ENCODE peak calls at places on chromosomes 12 and 14, in seven cellular contexts. V is NAMALWA; T is NCI-H2171; Y is choroid plexus epithelial cell; J is GM20000; F is activated naive CD4-positive, alpha-beta T cell treated with anti-CD3 and anti-CD28 coated beads for 36 hours; S is NCI-H460. N is an unnamed sample.
A peak's percentile ranks its signal among the peaks of the same experiment; 100 is the strongest.

GRCh38 chr14:94129758-94130414 is 482 bp upstream of the IFI27L2 start:
- DNase-seq in J (peak; percentile 33), V (peak; percentile 74), S (peak; percentile 40), Y (peak; percentile 61), F (peak; percentile 56), T (peak; percentile 68), N (peak; percentile 93)

GRCh38 chr12:63317880-63318279 is 166.9 kb upstream of the AVPR1A start:
- DNase-seq in T (no peak), S (no peak), Y (no peak), J (no peak), V (no peak), F (no peak), N (no peak)

GRCh38 chr12:128178551-128178950 is 88.4 kb upstream of the TMEM132C start:
- DNase-seq in S (no peak), F (no peak), Y (no peak), T (no peak), V (no peak), J (no peak), N (no peak)

GRCh38 chr14:51933191-51933590 is 56.2 kb upstream of the RTRAF start:
- DNase-seq in T (no peak), F (no peak), J (no peak), S (no peak), Y (no peak), V (no peak), N (no peak)

GRCh38 chr12:120224304-120225199 is 23.6 kb upstream of the RPLP0 start:
- DNase-seq in Y (peak; percentile 39), J (no peak), F (no peak), V (no peak), S (peak; percentile 35), T (peak; percentile 79), N (peak; percentile 36)

GRCh38 chr12:70048521-70049245 is 194.6 kb upstream of the CNOT2 start:
- DNase-seq in Y (no peak), F (no peak), T (no peak), S (no peak), J (no peak), V (no peak), N (no peak)

GRCh38 chr12:71771069-71771468 is 16.4 kb downstream of the RAB21 start:
- DNase-seq in T (no peak), S (no peak), V (no peak), F (no peak), J (no peak), Y (peak; percentile 29), N (no peak)

GRCh38 chr12:102957339-102958050 is at the start of gene ASCL1:
- DNase-seq in J (peak; percentile 75), V (no peak), F (no peak), S (no peak), Y (peak; percentile 34), T (peak; percentile 50), N (peak; percentile 17)

GRCh38 chr14:93748208-93749080 is 39.8 kb downstream of the PRIMA1 start:
- DNase-seq in T (no peak), V (no peak), J (no peak), F (no peak), S (no peak), Y (no peak), N (peak; percentile 45)

GRCh38 chr12:100717733-100718067 is 76.9 kb upstream of the ANO4 start:
- DNase-seq in Y (no peak), F (no peak), S (no peak), V (no peak), J (no peak), T (no peak), N (no peak)

GRCh38 chr14:99820702-99821331 is 27.6 kb downstream of the EML1 start:
- DNase-seq in T (no peak), V (peak; percentile 59), Y (no peak), J (no peak), F (no peak), S (no peak), N (no peak)

N was measured in NCI-H1694.